ENCODE peak calls at places on chromosomes 5 and 9, in five cellular contexts. One of them, this sample, is unnamed.

GRCh38 chr5:176676361-176676824 is 29.1 kb downstream of the TSPAN17 start:
- DNase-seq in BE2C: peak; percentile 80
- DNase-seq in mesothelial cell of epicardium: no peak
- DNase-seq in esophagus squamous epithelium: no peak
- DNase-seq in type B pancreatic cell: no peak
- DNase-seq in this sample: no peak

GRCh38 chr9:86275962-86276361 is 6.4 kb downstream of the ISCA1 start:
- DNase-seq in BE2C: no peak
- DNase-seq in esophagus squamous epithelium: no peak
- DNase-seq in mesothelial cell of epicardium: no peak
- DNase-seq in type B pancreatic cell: no peak
- DNase-seq in this sample: no peak

GRCh38 chr5:132087661-132088060 is 14.1 kb downstream of the CSF2 start:
- DNase-seq in mesothelial cell of epicardium: no peak
- DNase-seq in BE2C: no peak
- DNase-seq in type B pancreatic cell: no peak
- DNase-seq in esophagus squamous epithelium: no peak
- DNase-seq in this sample: no peak

GRCh38 chr9:98614941-98615340 is 93.8 kb downstream of the GABBR2 start:
- DNase-seq in mesothelial cell of epicardium: no peak
- DNase-seq in esophagus squamous epithelium: no peak
- DNase-seq in BE2C: no peak
- DNase-seq in type B pancreatic cell: no peak
- DNase-seq in this sample: no peak

GRCh38 chr9:114790521-114790920 is 15.3 kb downstream of the TNFSF15 start:
- DNase-seq in type B pancreatic cell: no peak
- DNase-seq in esophagus squamous epithelium: no peak
- DNase-seq in BE2C: no peak
- DNase-seq in mesothelial cell of epicardium: no peak
- DNase-seq in this sample: peak; percentile 39

GRCh38 chr5:6166698-6167394 is 211.5 kb downstream of the MED10 start:
- DNase-seq in BE2C: no peak
- DNase-seq in type B pancreatic cell: no peak
- DNase-seq in mesothelial cell of epicardium: no peak
- DNase-seq in esophagus squamous epithelium: no peak
- DNase-seq in this sample: no peak

GRCh38 chr5:146344155-146345118 is 5.8 kb downstream of the POU4F3 start:
- DNase-seq in type B pancreatic cell: no peak
- DNase-seq in BE2C: no peak
- DNase-seq in esophagus squamous epithelium: no peak
- DNase-seq in mesothelial cell of epicardium: no peak
- DNase-seq in this sample: no peak

GRCh38 chr9:124248992-124249391 is 8.8 kb upstream of the NEK6 start:
- DNase-seq in mesothelial cell of epicardium: no peak
- DNase-seq in type B pancreatic cell: no peak
- DNase-seq in BE2C: no peak
- DNase-seq in esophagus squamous epithelium: no peak
- DNase-seq in this sample: no peak

GRCh38 chr9:97900738-97901565 is 21.3 kb downstream of the TRMO start:
- DNase-seq in BE2C: peak; percentile 14
- DNase-seq in esophagus squamous epithelium: no peak
- DNase-seq in mesothelial cell of epicardium: no peak
- DNase-seq in type B pancreatic cell: no peak
- DNase-seq in this sample: no peak

GRCh38 chr9:123742009-123742767 is 187.7 kb downstream of the DENND1A start:
- DNase-seq in esophagus squamous epithelium: no peak
- DNase-seq in BE2C: no peak
- DNase-seq in type B pancreatic cell: no peak
- DNase-seq in mesothelial cell of epicardium: no peak
- DNase-seq in this sample: no peak

GRCh38 chr5:115309751-115310370 is 13.4 kb upstream of the CCDC112 start:
- DNase-seq in type B pancreatic cell: no peak
- DNase-seq in esophagus squamous epithelium: no peak
- DNase-seq in mesothelial cell of epicardium: no peak
- DNase-seq in BE2C: no peak
- DNase-seq in this sample: peak; percentile 19

GRCh38 chr9:119487118-119487827 is 118.0 kb upstream of the BRINP1 start:
- DNase-seq in mesothelial cell of epicardium: no peak
- DNase-seq in BE2C: no peak
- DNase-seq in esophagus squamous epithelium: no peak
- DNase-seq in type B pancreatic cell: no peak
- DNase-seq in this sample: no peak

GRCh38 chr5:118529361-118530154 is 458.8 kb downstream of the DTWD2 start:
- DNase-seq in mesothelial cell of epicardium: no peak
- DNase-seq in type B pancreatic cell: no peak
- DNase-seq in BE2C: peak; percentile 35
- DNase-seq in esophagus squamous epithelium: no peak
- DNase-seq in this sample: no peak

GRCh38 chr5:115585265-115585664 is 17.0 kb downstream of the TICAM2 start:
- DNase-seq in mesothelial cell of epicardium: no peak
- DNase-seq in esophagus squamous epithelium: no peak
- DNase-seq in type B pancreatic cell: no peak
- DNase-seq in BE2C: no peak
- DNase-seq in this sample: no peak

GRCh38 chr5:128436825-128437224 is 101.2 kb downstream of the FBN2 start:
- DNase-seq in mesothelial cell of epicardium: no peak
- DNase-seq in esophagus squamous epithelium: no peak
- DNase-seq in type B pancreatic cell: no peak
- DNase-seq in BE2C: no peak
- DNase-seq in this sample: peak; percentile 95

GRCh38 chr5:2996687-2997086 is 245.2 kb upstream of the IRX2 start:
- DNase-seq in esophagus squamous epithelium: no peak
- DNase-seq in type B pancreatic cell: no peak
- DNase-seq in mesothelial cell of epicardium: no peak
- DNase-seq in BE2C: no peak
- DNase-seq in this sample: no peak

GRCh38 chr5:83197326-83197725 is 120.0 kb downstream of the XRCC4 start:
- DNase-seq in esophagus squamous epithelium: no peak
- DNase-seq in mesothelial cell of epicardium: no peak
- DNase-seq in type B pancreatic cell: no peak
- DNase-seq in BE2C: no peak
- DNase-seq in this sample: no peak

GRCh38 chr5:173397531-173397930 is 69.3 kb upstream of the STC2 start:
- DNase-seq in BE2C: no peak
- DNase-seq in esophagus squamous epithelium: no peak
- DNase-seq in mesothelial cell of epicardium: no peak
- DNase-seq in type B pancreatic cell: no peak
- DNase-seq in this sample: no peak

GRCh38 chr5:74543162-74543995 is 97.1 kb downstream of the ENC1 start:
- DNase-seq in esophagus squamous epithelium: no peak
- DNase-seq in mesothelial cell of epicardium: no peak
- DNase-seq in type B pancreatic cell: no peak
- DNase-seq in BE2C: no peak
- DNase-seq in this sample: peak; percentile 82

GRCh38 chr5:123204224-123204623 is 115.2 kb downstream of the PRDM6 start:
- DNase-seq in esophagus squamous epithelium: no peak
- DNase-seq in BE2C: no peak
- DNase-seq in type B pancreatic cell: no peak
- DNase-seq in mesothelial cell of epicardium: no peak
- DNase-seq in this sample: no peak

GRCh38 chr9:133114451-133114885 is 6.6 kb downstream of the RALGDS start:
- DNase-seq in mesothelial cell of epicardium: no peak
- DNase-seq in esophagus squamous epithelium: no peak
- DNase-seq in type B pancreatic cell: no peak
- DNase-seq in BE2C: peak; percentile 96
- DNase-seq in this sample: no peak

GRCh38 chr9:89023788-89024187 is 32.5 kb downstream of the S1PR3 start:
- DNase-seq in esophagus squamous epithelium: no peak
- DNase-seq in BE2C: no peak
- DNase-seq in type B pancreatic cell: no peak
- DNase-seq in mesothelial cell of epicardium: no peak
- DNase-seq in this sample: no peak

GRCh38 chr9:129584136-129584535 is 36.8 kb downstream of the C9orf50 start:
- DNase-seq in mesothelial cell of epicardium: no peak
- DNase-seq in type B pancreatic cell: no peak
- DNase-seq in esophagus squamous epithelium: no peak
- DNase-seq in BE2C: peak; percentile 77
- DNase-seq in this sample: no peak

GRCh38 chr9:3403315-3403714 is 122.5 kb downstream of the RFX3 start:
- DNase-seq in type B pancreatic cell: no peak
- DNase-seq in mesothelial cell of epicardium: no peak
- DNase-seq in BE2C: no peak
- DNase-seq in esophagus squamous epithelium: no peak
- DNase-seq in this sample: no peak

GRCh38 chr5:90533794-90534193 is 4.4 kb upstream of the LYSMD3 start:
- DNase-seq in esophagus squamous epithelium: no peak
- DNase-seq in mesothelial cell of epicardium: no peak
- DNase-seq in BE2C: no peak
- DNase-seq in type B pancreatic cell: no peak
- DNase-seq in this sample: no peak
- TF ChIP-seq CTCF in esophagus squamous epithelium: no peak
- TF ChIP-seq CTCF in mesothelial cell of epicardium: no peak
- TF ChIP-seq CTCF in BE2C: no peak
- TF ChIP-seq CTCF in type B pancreatic cell: no peak
- TF ChIP-seq CTCF in this sample: no peak

GRCh38 chr5:156475831-156476551 is 149.0 kb downstream of the SGCD start:
- DNase-seq in type B pancreatic cell: no peak
- DNase-seq in BE2C: no peak
- DNase-seq in esophagus squamous epithelium: no peak
- DNase-seq in mesothelial cell of epicardium: no peak
- DNase-seq in this sample: peak; percentile 94

GRCh38 chr5:156475182-156475830 is 148.3 kb downstream of the SGCD start:
- DNase-seq in type B pancreatic cell: no peak
- DNase-seq in esophagus squamous epithelium: no peak
- DNase-seq in BE2C: no peak
- DNase-seq in mesothelial cell of epicardium: no peak
- DNase-seq in this sample: no peak

GRCh38 chr5:156474251-156474650 is 147.3 kb downstream of the SGCD start:
- DNase-seq in BE2C: no peak
- DNase-seq in type B pancreatic cell: no peak
- DNase-seq in esophagus squamous epithelium: no peak
- DNase-seq in mesothelial cell of epicardium: no peak
- DNase-seq in this sample: no peak

GRCh38 chr5:156471893-156472292 is 144.9 kb downstream of the SGCD start:
- DNase-seq in type B pancreatic cell: no peak
- DNase-seq in BE2C: no peak
- DNase-seq in mesothelial cell of epicardium: no peak
- DNase-seq in esophagus squamous epithelium: no peak
- DNase-seq in this sample: no peak

GRCh38 chr5:156473271-156473935 is 146.4 kb downstream of the SGCD start:
- DNase-seq in mesothelial cell of epicardium: no peak
- DNase-seq in type B pancreatic cell: no peak
- DNase-seq in esophagus squamous epithelium: no peak
- DNase-seq in BE2C: no peak
- DNase-seq in this sample: no peak
- TF ChIP-seq CTCF in mesothelial cell of epicardium: no peak
- TF ChIP-seq CTCF in type B pancreatic cell: no peak
- TF ChIP-seq CTCF in esophagus squamous epithelium: no peak
- TF ChIP-seq CTCF in BE2C: no peak
- TF ChIP-seq CTCF in this sample: no peak

DNA sequence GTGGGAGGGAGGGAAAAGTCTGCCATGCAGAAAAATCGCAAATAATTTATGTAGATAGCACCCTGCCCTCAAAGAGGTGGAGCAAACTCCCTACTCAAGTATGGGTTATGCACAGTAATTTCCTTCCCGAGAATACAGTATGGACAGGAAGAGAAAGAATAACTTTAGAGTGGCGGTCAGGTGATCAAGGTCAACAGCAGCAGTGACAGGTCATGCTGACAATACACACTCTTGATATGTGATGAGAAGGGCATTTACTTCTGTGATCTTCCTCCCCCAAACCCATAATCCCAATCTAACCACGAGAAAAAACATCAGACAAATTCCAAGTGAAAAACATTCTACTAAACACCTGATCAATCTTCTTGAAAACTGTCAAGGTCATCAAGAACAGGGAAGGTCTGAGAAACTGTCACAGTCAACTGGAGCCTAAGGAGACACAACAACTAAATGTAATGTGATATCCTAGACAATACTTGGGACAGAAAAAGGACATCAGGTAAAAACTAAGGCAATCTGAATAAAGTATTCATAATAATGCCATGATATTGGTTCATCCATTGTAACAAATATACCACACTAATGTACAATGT is 11.7 kb downstream of the BICD2 start:
- DNase-seq in type B pancreatic cell: no peak
- DNase-seq in esophagus squamous epithelium: no peak
- DNase-seq in mesothelial cell of epicardium: no peak
- DNase-seq in BE2C: no peak
- DNase-seq in this sample: no peak
- TF ChIP-seq CTCF in type B pancreatic cell: no peak
- TF ChIP-seq CTCF in esophagus squamous epithelium: no peak
- TF ChIP-seq CTCF in mesothelial cell of epicardium: no peak
- TF ChIP-seq CTCF in BE2C: no peak
- TF ChIP-seq CTCF in this sample: no peak

DNA sequence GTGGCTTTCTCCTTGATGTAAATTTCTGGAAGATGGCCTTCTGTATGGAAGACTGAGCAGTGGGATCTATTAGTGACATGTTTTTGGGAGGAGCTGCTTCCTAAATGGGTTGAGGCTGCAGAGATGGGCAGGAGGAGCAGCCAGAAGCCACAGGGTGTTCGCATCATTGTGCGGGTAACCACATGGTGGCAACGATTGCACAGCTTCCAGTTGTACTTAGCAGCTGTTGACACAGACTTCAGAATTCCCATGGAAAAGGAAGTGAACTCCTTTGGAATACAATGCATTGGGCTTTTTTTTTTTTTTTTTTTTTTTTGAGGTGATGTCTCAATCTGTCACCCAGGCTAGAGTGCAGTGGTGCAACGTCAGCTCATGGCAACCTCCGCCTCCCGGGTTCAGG is 297.3 kb downstream of the NR3C1 start:
- DNase-seq in BE2C: peak; percentile 43
- DNase-seq in type B pancreatic cell: no peak
- DNase-seq in mesothelial cell of epicardium: no peak
- DNase-seq in esophagus squamous epithelium: no peak
- DNase-seq in this sample: no peak
- TF ChIP-seq CTCF in BE2C: peak; percentile 51
- TF ChIP-seq CTCF in type B pancreatic cell: peak; percentile 36
- TF ChIP-seq CTCF in mesothelial cell of epicardium: no peak
- TF ChIP-seq CTCF in esophagus squamous epithelium: no peak
- TF ChIP-seq CTCF in this sample: peak; percentile 47

GRCh38 chr5:95985249-95985648 is 23.6 kb upstream of the ELL2 start:
- DNase-seq in BE2C: no peak
- DNase-seq in mesothelial cell of epicardium: no peak
- DNase-seq in esophagus squamous epithelium: no peak
- DNase-seq in type B pancreatic cell: no peak
- DNase-seq in this sample: no peak
- TF ChIP-seq CTCF in BE2C: no peak
- TF ChIP-seq CTCF in mesothelial cell of epicardium: no peak
- TF ChIP-seq CTCF in esophagus squamous epithelium: no peak
- TF ChIP-seq CTCF in type B pancreatic cell: no peak
- TF ChIP-seq CTCF in this sample: no peak

GRCh38 chr5:56561-57290 is 35.2 kb upstream of the PLEKHG4B start:
- DNase-seq in esophagus squamous epithelium: no peak
- DNase-seq in mesothelial cell of epicardium: no peak
- DNase-seq in type B pancreatic cell: no peak
- DNase-seq in BE2C: no peak
- DNase-seq in this sample: peak; percentile 1
- TF ChIP-seq CTCF in esophagus squamous epithelium: no peak
- TF ChIP-seq CTCF in mesothelial cell of epicardium: no peak
- TF ChIP-seq CTCF in type B pancreatic cell: no peak
- TF ChIP-seq CTCF in BE2C: no peak
- TF ChIP-seq CTCF in this sample: no peak

This sample was measured in epithelial cell of proximal tubule.